ENCODE peak calls at places on chromosomes 11 and 22, in four cellular contexts. H is EH; G is transverse colon; E is stimulated activated CD4-positive, alpha-beta T cell treated with anti-CD3 and anti-CD28 coated beads, Interleukin-1b, Interleukin-23, amount 100 ng/mL, for 24 hours. J is an unnamed sample.

GRCh38 chr22:31206896-31207687 is 5.0 kb upstream of the LIMK2 start:
- DNase-seq in H (no peak), G (peak), E (no peak), J (no peak)

GRCh38 chr11:79437274-79437980 is 3.4 kb downstream of the TENM4 start:
- DNase-seq in G (peak), H (peak), E (no peak), J (peak)

GRCh38 chr22:22362939-22363338 is 118.4 kb downstream of the VPREB1 start:
- DNase-seq in H (no peak), G (no peak), E (no peak), J (no peak)

GRCh38 chr11:111983187-111983986 is 41.8 kb upstream of the DLAT start:
- DNase-seq in H (peak), E (no peak), G (peak), J (peak)

GRCh38 chr11:47477323-47477722 is 28.4 kb upstream of the RAPSN start:
- DNase-seq in H (peak), G (no peak), E (no peak), J (no peak)

GRCh38 chr11:6824461-6824860 is 21.0 kb upstream of the OR10A5 start:
- DNase-seq in E (no peak), H (no peak), G (no peak), J (no peak)

GRCh38 chr11:61539009-61539408 is 30.5 kb downstream of the LRRC10B start:
- DNase-seq in E (no peak), H (no peak), G (no peak), J (no peak)

GRCh38 chr22:28570697-28571373 is 108.8 kb downstream of the TTC28 start:
- DNase-seq in H (peak), E (no peak), G (no peak), J (no peak)

GRCh38 chr11:67295846-67296245 is 6.7 kb downstream of the ANKRD13D start:
- DNase-seq in E (no peak), G (no peak), H (no peak), J (no peak)

GRCh38 chr11:68543594-68543993 is 83.0 kb downstream of the PPP6R3 start:
- DNase-seq in H (no peak), G (no peak), E (no peak), J (no peak)

GRCh38 chr22:20238567-20239062 is 29.5 kb downstream of the RTN4R start:
- DNase-seq in G (peak), E (no peak), H (peak), J (peak)

GRCh38 chr11:19625438-19625837 is 87.2 kb upstream of the NAV2 start:
- DNase-seq in H (no peak), E (no peak), G (no peak), J (no peak)

GRCh38 chr11:12001152-12001551 is 7.3 kb downstream of the DKK3 start:
- DNase-seq in E (no peak), G (no peak), H (no peak), J (no peak)

GRCh38 chr11:102613455-102613854 is 11.7 kb downstream of the MMP20 start:
- DNase-seq in E (no peak), H (no peak), G (no peak), J (peak)

GRCh38 chr22:22103078-22103593 is 120.5 kb upstream of the TOP3B start:
- DNase-seq in E (no peak), G (no peak), H (peak), J (no peak)

GRCh38 chr22:28268176-28268575 is 349.1 kb upstream of the PITPNB start:
- DNase-seq in G (no peak), E (no peak), H (no peak), J (no peak)

GRCh38 chr22:45009881-45010531 is at the start of gene PHF21B:
- DNase-seq in H (peak), G (no peak), E (no peak), J (peak)

GRCh38 chr11:33801821-33802413 is 27.6 kb upstream of the FBXO3 start:
- DNase-seq in E (no peak), H (peak), G (no peak), J (peak)

GRCh38 chr11:45252877-45253276 is 33.3 kb downstream of the SYT13 start:
- DNase-seq in H (peak), G (no peak), E (no peak), J (no peak)

GRCh38 chr11:120974980-120975379 is 48.9 kb upstream of the TBCEL start:
- DNase-seq in E (no peak), G (no peak), H (no peak), J (no peak)

GRCh38 chr11:99370557-99371200 is 349.9 kb downstream of the CNTN5 start:
- DNase-seq in E (no peak), G (no peak), H (no peak), J (no peak)

GRCh38 chr22:37508431-37508963 is 10.7 kb downstream of the CARD10 start:
- DNase-seq in E (no peak), G (no peak), H (no peak), J (no peak)

GRCh38 chr11:117868088-117868487 is 8.4 kb downstream of the FXYD6 start:
- DNase-seq in E (no peak), G (no peak), H (no peak), J (no peak)

GRCh38 chr22:21938071-21938822 is 14.4 kb downstream of the PPM1F start:
- DNase-seq in E (peak), H (peak), G (peak), J (peak)

GRCh38 chr11:33835143-33835878 is 56.6 kb downstream of the LMO2 start:
- DNase-seq in G (no peak), H (peak), E (no peak), J (peak)